ENCODE peak calls at places on chromosomes 4 and X, in ten cellular contexts. One of them, this sample, is unnamed.

GRCh38 chr4:128241425-128241913 is 46.1 kb downstream of the PGRMC2 start:
- DNase-seq in omental fat pad: peak
- DNase-seq in fibroblast of the aortic adventitia: peak
- DNase-seq in NCI-H2081 treated with DMSO at 0.1 percent for 48 hours: no peak
- DNase-seq in Right ventricle myocardium inferior: no peak
- DNase-seq in NCI-H187: no peak
- DNase-seq in tibial nerve: no peak
- DNase-seq in lower leg skin: peak
- DNase-seq in fibroblast of mammary gland: peak
- DNase-seq in SW 1271: peak
- DNase-seq in this sample: peak

GRCh38 chrX:119887721-119888425 is 7.8 kb upstream of the AKAP14 start:
- DNase-seq in omental fat pad: no peak
- DNase-seq in fibroblast of the aortic adventitia: no peak
- DNase-seq in NCI-H2081 treated with DMSO at 0.1 percent for 48 hours: no peak
- DNase-seq in Right ventricle myocardium inferior: peak
- DNase-seq in NCI-H187: no peak
- DNase-seq in tibial nerve: peak
- DNase-seq in lower leg skin: no peak
- DNase-seq in fibroblast of mammary gland: peak
- DNase-seq in SW 1271: peak
- DNase-seq in this sample: peak

GRCh38 chrX:150308532-150309157 is 54.5 kb upstream of the MAMLD1 start:
- DNase-seq in omental fat pad: no peak
- DNase-seq in fibroblast of the aortic adventitia: no peak
- DNase-seq in NCI-H2081 treated with DMSO at 0.1 percent for 48 hours: no peak
- DNase-seq in Right ventricle myocardium inferior: no peak
- DNase-seq in NCI-H187: no peak
- DNase-seq in tibial nerve: no peak
- DNase-seq in lower leg skin: no peak
- DNase-seq in fibroblast of mammary gland: peak
- DNase-seq in SW 1271: no peak
- DNase-seq in this sample: no peak

GRCh38 chr4:151736367-151736766 is 24.4 kb downstream of the GATB start:
- DNase-seq in omental fat pad: no peak
- DNase-seq in fibroblast of the aortic adventitia: no peak
- DNase-seq in NCI-H2081 treated with DMSO at 0.1 percent for 48 hours: no peak
- DNase-seq in Right ventricle myocardium inferior: no peak
- DNase-seq in NCI-H187: no peak
- DNase-seq in tibial nerve: no peak
- DNase-seq in lower leg skin: no peak
- DNase-seq in fibroblast of mammary gland: no peak
- DNase-seq in SW 1271: no peak
- DNase-seq in this sample: no peak

GRCh38 chr4:93299116-93299515 is 529.4 kb upstream of the ATOH1 start:
- DNase-seq in omental fat pad: no peak
- DNase-seq in fibroblast of the aortic adventitia: no peak
- DNase-seq in NCI-H2081 treated with DMSO at 0.1 percent for 48 hours: no peak
- DNase-seq in Right ventricle myocardium inferior: no peak
- DNase-seq in NCI-H187: no peak
- DNase-seq in tibial nerve: no peak
- DNase-seq in lower leg skin: no peak
- DNase-seq in fibroblast of mammary gland: no peak
- DNase-seq in SW 1271: no peak
- DNase-seq in this sample: no peak

GRCh38 chrX:24479924-24480722 is 15.0 kb downstream of the PDK3 start:
- DNase-seq in omental fat pad: no peak
- DNase-seq in fibroblast of the aortic adventitia: no peak
- DNase-seq in NCI-H2081 treated with DMSO at 0.1 percent for 48 hours: no peak
- DNase-seq in Right ventricle myocardium inferior: no peak
- DNase-seq in NCI-H187: no peak
- DNase-seq in tibial nerve: no peak
- DNase-seq in lower leg skin: no peak
- DNase-seq in fibroblast of mammary gland: peak
- DNase-seq in SW 1271: no peak
- DNase-seq in this sample: peak

GRCh38 chr4:81492596-81492995 is 20.9 kb upstream of the RASGEF1B start:
- DNase-seq in omental fat pad: no peak
- DNase-seq in fibroblast of the aortic adventitia: no peak
- DNase-seq in NCI-H2081 treated with DMSO at 0.1 percent for 48 hours: no peak
- DNase-seq in Right ventricle myocardium inferior: no peak
- DNase-seq in NCI-H187: no peak
- DNase-seq in tibial nerve: no peak
- DNase-seq in lower leg skin: no peak
- DNase-seq in fibroblast of mammary gland: no peak
- DNase-seq in SW 1271: no peak
- DNase-seq in this sample: no peak

GRCh38 chr4:61194601-61195000 is 5.5 kb upstream of the ADGRL3 start:
- DNase-seq in omental fat pad: no peak
- DNase-seq in fibroblast of the aortic adventitia: no peak
- DNase-seq in NCI-H2081 treated with DMSO at 0.1 percent for 48 hours: no peak
- DNase-seq in Right ventricle myocardium inferior: no peak
- DNase-seq in NCI-H187: no peak
- DNase-seq in tibial nerve: no peak
- DNase-seq in lower leg skin: no peak
- DNase-seq in fibroblast of mammary gland: no peak
- DNase-seq in SW 1271: no peak
- DNase-seq in this sample: no peak

GRCh38 chr4:106273831-106274230 is 42.2 kb downstream of the TBCK start:
- DNase-seq in omental fat pad: no peak
- DNase-seq in fibroblast of the aortic adventitia: peak
- DNase-seq in NCI-H2081 treated with DMSO at 0.1 percent for 48 hours: no peak
- DNase-seq in Right ventricle myocardium inferior: no peak
- DNase-seq in NCI-H187: no peak
- DNase-seq in tibial nerve: no peak
- DNase-seq in lower leg skin: no peak
- DNase-seq in fibroblast of mammary gland: peak
- DNase-seq in SW 1271: no peak
- DNase-seq in this sample: no peak

GRCh38 chr4:80125252-80126177 is 52.5 kb upstream of the ANTXR2 start:
- DNase-seq in omental fat pad: no peak
- DNase-seq in fibroblast of the aortic adventitia: peak
- DNase-seq in NCI-H2081 treated with DMSO at 0.1 percent for 48 hours: no peak
- DNase-seq in Right ventricle myocardium inferior: no peak
- DNase-seq in NCI-H187: no peak
- DNase-seq in tibial nerve: no peak
- DNase-seq in lower leg skin: no peak
- DNase-seq in fibroblast of mammary gland: peak
- DNase-seq in SW 1271: peak
- DNase-seq in this sample: no peak

GRCh38 chr4:164824581-164824980 is 52.4 kb upstream of the APELA start:
- DNase-seq in omental fat pad: no peak
- DNase-seq in fibroblast of the aortic adventitia: no peak
- DNase-seq in NCI-H2081 treated with DMSO at 0.1 percent for 48 hours: no peak
- DNase-seq in Right ventricle myocardium inferior: no peak
- DNase-seq in NCI-H187: no peak
- DNase-seq in tibial nerve: no peak
- DNase-seq in lower leg skin: no peak
- DNase-seq in fibroblast of mammary gland: no peak
- DNase-seq in SW 1271: no peak
- DNase-seq in this sample: no peak

GRCh38 chr4:76197001-76197743 is 16.5 kb downstream of the SCARB2 start:
- DNase-seq in omental fat pad: no peak
- DNase-seq in fibroblast of the aortic adventitia: peak
- DNase-seq in NCI-H2081 treated with DMSO at 0.1 percent for 48 hours: no peak
- DNase-seq in Right ventricle myocardium inferior: no peak
- DNase-seq in NCI-H187: no peak
- DNase-seq in tibial nerve: no peak
- DNase-seq in lower leg skin: no peak
- DNase-seq in fibroblast of mammary gland: peak
- DNase-seq in SW 1271: no peak
- DNase-seq in this sample: no peak

GRCh38 chrX:46381630-46382029 is 163.6 kb downstream of the ZNF674 start:
- DNase-seq in omental fat pad: no peak
- DNase-seq in fibroblast of the aortic adventitia: peak
- DNase-seq in NCI-H2081 treated with DMSO at 0.1 percent for 48 hours: no peak
- DNase-seq in Right ventricle myocardium inferior: no peak
- DNase-seq in NCI-H187: no peak
- DNase-seq in tibial nerve: no peak
- DNase-seq in lower leg skin: no peak
- DNase-seq in fibroblast of mammary gland: peak
- DNase-seq in SW 1271: no peak
- DNase-seq in this sample: no peak

GRCh38 chrX:41014776-41015175 is 70.5 kb upstream of the USP9X start:
- DNase-seq in omental fat pad: no peak
- DNase-seq in fibroblast of the aortic adventitia: peak
- DNase-seq in NCI-H2081 treated with DMSO at 0.1 percent for 48 hours: no peak
- DNase-seq in Right ventricle myocardium inferior: no peak
- DNase-seq in NCI-H187: no peak
- DNase-seq in tibial nerve: no peak
- DNase-seq in lower leg skin: no peak
- DNase-seq in fibroblast of mammary gland: peak
- DNase-seq in SW 1271: no peak
- DNase-seq in this sample: peak

GRCh38 chr4:70927502-70928139 is 25.5 kb downstream of the MOB1B start:
- DNase-seq in omental fat pad: no peak
- DNase-seq in fibroblast of the aortic adventitia: no peak
- DNase-seq in NCI-H2081 treated with DMSO at 0.1 percent for 48 hours: no peak
- DNase-seq in Right ventricle myocardium inferior: no peak
- DNase-seq in NCI-H187: no peak
- DNase-seq in tibial nerve: no peak
- DNase-seq in lower leg skin: no peak
- DNase-seq in fibroblast of mammary gland: no peak
- DNase-seq in SW 1271: no peak
- DNase-seq in this sample: no peak

GRCh38 chr4:38002451-38003071 is 42.4 kb downstream of the PTTG2 start:
- DNase-seq in omental fat pad: no peak
- DNase-seq in fibroblast of the aortic adventitia: no peak
- DNase-seq in NCI-H2081 treated with DMSO at 0.1 percent for 48 hours: no peak
- DNase-seq in Right ventricle myocardium inferior: no peak
- DNase-seq in NCI-H187: no peak
- DNase-seq in tibial nerve: no peak
- DNase-seq in lower leg skin: no peak
- DNase-seq in fibroblast of mammary gland: peak
- DNase-seq in SW 1271: no peak
- DNase-seq in this sample: peak

GRCh38 chrX:154457491-154458115 is 478 bp upstream of the PLXNA3 start:
- DNase-seq in omental fat pad: no peak
- DNase-seq in fibroblast of the aortic adventitia: no peak
- DNase-seq in NCI-H2081 treated with DMSO at 0.1 percent for 48 hours: no peak
- DNase-seq in Right ventricle myocardium inferior: no peak
- DNase-seq in NCI-H187: no peak
- DNase-seq in tibial nerve: no peak
- DNase-seq in lower leg skin: no peak
- DNase-seq in fibroblast of mammary gland: no peak
- DNase-seq in SW 1271: no peak
- DNase-seq in this sample: peak

GRCh38 chrX:133159205-133159604 is 58.9 kb downstream of the TFDP3 start:
- DNase-seq in omental fat pad: no peak
- DNase-seq in fibroblast of the aortic adventitia: no peak
- DNase-seq in NCI-H2081 treated with DMSO at 0.1 percent for 48 hours: no peak
- DNase-seq in Right ventricle myocardium inferior: no peak
- DNase-seq in NCI-H187: no peak
- DNase-seq in tibial nerve: no peak
- DNase-seq in lower leg skin: no peak
- DNase-seq in fibroblast of mammary gland: no peak
- DNase-seq in SW 1271: no peak
- DNase-seq in this sample: no peak

GRCh38 chrX:27966955-27967354 is 14.3 kb downstream of the DCAF8L1 start:
- DNase-seq in omental fat pad: no peak
- DNase-seq in fibroblast of the aortic adventitia: peak
- DNase-seq in NCI-H2081 treated with DMSO at 0.1 percent for 48 hours: no peak
- DNase-seq in Right ventricle myocardium inferior: no peak
- DNase-seq in NCI-H187: no peak
- DNase-seq in tibial nerve: no peak
- DNase-seq in lower leg skin: no peak
- DNase-seq in fibroblast of mammary gland: peak
- DNase-seq in SW 1271: no peak
- DNase-seq in this sample: no peak

GRCh38 chr4:83516042-83516772 is 19.7 kb upstream of the GPAT3 start:
- DNase-seq in omental fat pad: no peak
- DNase-seq in fibroblast of the aortic adventitia: peak
- DNase-seq in NCI-H2081 treated with DMSO at 0.1 percent for 48 hours: no peak
- DNase-seq in Right ventricle myocardium inferior: no peak
- DNase-seq in NCI-H187: no peak
- DNase-seq in tibial nerve: no peak
- DNase-seq in lower leg skin: no peak
- DNase-seq in fibroblast of mammary gland: peak
- DNase-seq in SW 1271: no peak
- DNase-seq in this sample: no peak

GRCh38 chrX:111447298-111447697 is 35.3 kb upstream of the DCX start:
- DNase-seq in omental fat pad: no peak
- DNase-seq in fibroblast of the aortic adventitia: no peak
- DNase-seq in NCI-H2081 treated with DMSO at 0.1 percent for 48 hours: peak
- DNase-seq in Right ventricle myocardium inferior: no peak
- DNase-seq in NCI-H187: peak
- DNase-seq in tibial nerve: no peak
- DNase-seq in lower leg skin: no peak
- DNase-seq in fibroblast of mammary gland: peak
- DNase-seq in SW 1271: no peak
- DNase-seq in this sample: no peak

GRCh38 chrX:147962476-147962875 is 18.7 kb upstream of the FMR1NB start:
- DNase-seq in omental fat pad: no peak
- DNase-seq in fibroblast of the aortic adventitia: no peak
- DNase-seq in NCI-H2081 treated with DMSO at 0.1 percent for 48 hours: no peak
- DNase-seq in Right ventricle myocardium inferior: no peak
- DNase-seq in NCI-H187: no peak
- DNase-seq in tibial nerve: no peak
- DNase-seq in lower leg skin: no peak
- DNase-seq in fibroblast of mammary gland: peak
- DNase-seq in SW 1271: no peak
- DNase-seq in this sample: peak

GRCh38 chr4:74202062-74202586 is 44.2 kb downstream of the MTHFD2L start:
- DNase-seq in omental fat pad: no peak
- DNase-seq in fibroblast of the aortic adventitia: peak
- DNase-seq in NCI-H2081 treated with DMSO at 0.1 percent for 48 hours: no peak
- DNase-seq in Right ventricle myocardium inferior: no peak
- DNase-seq in NCI-H187: no peak
- DNase-seq in tibial nerve: no peak
- DNase-seq in lower leg skin: no peak
- DNase-seq in fibroblast of mammary gland: no peak
- DNase-seq in SW 1271: no peak
- DNase-seq in this sample: no peak

GRCh38 chrX:83501003-83501402 is 7.1 kb upstream of the POU3F4 start:
- DNase-seq in omental fat pad: no peak
- DNase-seq in fibroblast of the aortic adventitia: no peak
- DNase-seq in NCI-H2081 treated with DMSO at 0.1 percent for 48 hours: no peak
- DNase-seq in Right ventricle myocardium inferior: no peak
- DNase-seq in NCI-H187: no peak
- DNase-seq in tibial nerve: no peak
- DNase-seq in lower leg skin: no peak
- DNase-seq in fibroblast of mammary gland: no peak
- DNase-seq in SW 1271: no peak
- DNase-seq in this sample: no peak

GRCh38 chr4:87011340-87012034 is 76.7 kb downstream of the AFF1 start:
- DNase-seq in omental fat pad: no peak
- DNase-seq in fibroblast of the aortic adventitia: peak
- DNase-seq in NCI-H2081 treated with DMSO at 0.1 percent for 48 hours: no peak
- DNase-seq in Right ventricle myocardium inferior: no peak
- DNase-seq in NCI-H187: no peak
- DNase-seq in tibial nerve: no peak
- DNase-seq in lower leg skin: peak
- DNase-seq in fibroblast of mammary gland: peak
- DNase-seq in SW 1271: peak
- DNase-seq in this sample: no peak

GRCh38 chrX:135477576-135477975 is 42.9 kb upstream of the INTS6L start:
- DNase-seq in omental fat pad: no peak
- DNase-seq in fibroblast of the aortic adventitia: peak
- DNase-seq in NCI-H2081 treated with DMSO at 0.1 percent for 48 hours: no peak
- DNase-seq in Right ventricle myocardium inferior: peak
- DNase-seq in NCI-H187: no peak
- DNase-seq in tibial nerve: peak
- DNase-seq in lower leg skin: peak
- DNase-seq in fibroblast of mammary gland: peak
- DNase-seq in SW 1271: no peak
- DNase-seq in this sample: peak

GRCh38 chr4:1542226-1542490 is 135.9 kb upstream of the NKX1-1 start:
- DNase-seq in omental fat pad: no peak
- DNase-seq in fibroblast of the aortic adventitia: no peak
- DNase-seq in NCI-H2081 treated with DMSO at 0.1 percent for 48 hours: no peak
- DNase-seq in Right ventricle myocardium inferior: peak
- DNase-seq in NCI-H187: no peak
- DNase-seq in tibial nerve: no peak
- DNase-seq in lower leg skin: no peak
- DNase-seq in fibroblast of mammary gland: no peak
- DNase-seq in SW 1271: no peak
- DNase-seq in this sample: no peak

GRCh38 chr4:78689224-78689623 is 86.9 kb upstream of the BMP2K start:
- DNase-seq in omental fat pad: no peak
- DNase-seq in fibroblast of the aortic adventitia: peak
- DNase-seq in NCI-H2081 treated with DMSO at 0.1 percent for 48 hours: no peak
- DNase-seq in Right ventricle myocardium inferior: no peak
- DNase-seq in NCI-H187: no peak
- DNase-seq in tibial nerve: no peak
- DNase-seq in lower leg skin: no peak
- DNase-seq in fibroblast of mammary gland: peak
- DNase-seq in SW 1271: no peak
- DNase-seq in this sample: no peak